ENCODE peak calls at places on chromosomes 4 and X, in five cellular contexts. Y is left ventricle myocardium superior, R is caudate nucleus, I is breast epithelium, U is NAMALWA. J is an unnamed sample.

GRCh38 chrX:3638280-3638873 is 75.1 kb downstream of the PRKX start:
- DNase-seq in Y (no peak), R (peak; percentile 2), I (no peak), U (peak; percentile 54), J (peak; percentile 60)

GRCh38 chrX:155070038-155070437 is 898 bp downstream of the CMC4 start:
- DNase-seq in Y (no peak), R (no peak), I (no peak), U (peak; percentile 26), J (no peak)

GRCh38 chrX:33434256-33435092 is 223.1 kb upstream of the DMD start:
- DNase-seq in Y (peak; percentile 18), R (peak; percentile 11), I (peak; percentile 27), U (peak; percentile 66), J (no peak)

GRCh38 chrX:106728337-106728736 is 1.8 kb downstream of the RNF128 start:
- DNase-seq in Y (no peak), R (no peak), I (no peak), U (no peak), J (no peak)

GRCh38 chr4:180057891-180058643 is 2185.1 kb upstream of the TENM3 start:
- DNase-seq in Y (peak; percentile 27), R (no peak), I (no peak), U (no peak), J (peak; percentile 2)

GRCh38 chr4:14111730-14112171 is 484.2 kb upstream of the BOD1L1 start:
- DNase-seq in Y (no peak), R (no peak), I (no peak), U (no peak), J (no peak)

GRCh38 chr4:94352996-94353395 is 10.4 kb upstream of the HPGDS start:
- DNase-seq in Y (no peak), R (no peak), I (no peak), U (no peak), J (no peak)

GRCh38 chrX:101595739-101596419 is 21.9 kb downstream of the ARMCX6 start:
- DNase-seq in Y (no peak), R (peak; percentile 8), I (no peak), U (peak; percentile 73), J (peak; percentile 46)

GRCh38 chrX:16882188-16882587 is 12.0 kb upstream of the RBBP7 start:
- DNase-seq in Y (peak; percentile 38), R (no peak), I (no peak), U (peak; percentile 67), J (no peak)

GRCh38 chr4:92101609-92102231 is 202.0 kb upstream of the GRID2 start:
- DNase-seq in Y (no peak), R (no peak), I (no peak), U (no peak), J (no peak)

GRCh38 chr4:112942077-112942476 is 107.4 kb upstream of the ANK2 start:
- DNase-seq in Y (no peak), R (no peak), I (no peak), U (no peak), J (no peak)

GRCh38 chrX:130014356-130014755 is 31.9 kb downstream of the BCORL1 start:
- DNase-seq in Y (no peak), R (no peak), I (no peak), U (no peak), J (no peak)

GRCh38 chr4:40335508-40335860 is 351 bp downstream of the CHRNA9 start:
- DNase-seq in Y (no peak), R (no peak), I (no peak), U (no peak), J (no peak)

GRCh38 chrX:78652971-78653822 is 5.9 kb downstream of the RTL3 start:
- DNase-seq in Y (no peak), R (no peak), I (no peak), U (peak; percentile 15), J (peak; percentile 41)

GRCh38 chrX:16528620-16529019 is 121.3 kb upstream of the S100G start:
- DNase-seq in Y (no peak), R (no peak), I (no peak), U (no peak), J (no peak)

GRCh38 chr4:83589283-83589682 is 53.4 kb downstream of the GPAT3 start:
- DNase-seq in Y (no peak), R (no peak), I (no peak), U (no peak), J (no peak)

GRCh38 chr4:82043081-82043808 is 330.5 kb downstream of the HNRNPD start:
- DNase-seq in Y (no peak), R (no peak), I (no peak), U (no peak), J (no peak)

GRCh38 chrX:151973851-151974335 is 583 bp downstream of the GABRE start:
- DNase-seq in Y (peak; percentile 65), R (no peak), I (no peak), U (no peak), J (no peak)

GRCh38 chrX:40012800-40013682 is 84.7 kb downstream of the BCOR start:
- DNase-seq in Y (peak; percentile 78), R (no peak), I (peak; percentile 46), U (peak; percentile 43), J (peak; percentile 44)

GRCh38 chrX:1261285-1261684 is 7.3 kb upstream of the CSF2RA start:
- DNase-seq in Y (no peak), R (no peak), I (no peak), U (no peak), J (no peak)